ENCODE peak calls at places on chromosome 1, in five cellular contexts. One of them, this sample, is unnamed.

GRCh38 chr1:167821969-167822685 is 91.8 kb downstream of the ADCY10 start:
- DNase-seq in fibroblast of mammary gland: no peak
- DNase-seq in HFF-Myc: no peak
- DNase-seq in astrocyte of the spinal cord: no peak
- DNase-seq in sigmoid colon: no peak
- DNase-seq in this sample: no peak

GRCh38 chr1:179311149-179311700 is 17.6 kb downstream of the SOAT1 start:
- DNase-seq in fibroblast of mammary gland: no peak
- DNase-seq in HFF-Myc: no peak
- DNase-seq in astrocyte of the spinal cord: no peak
- DNase-seq in sigmoid colon: no peak
- DNase-seq in this sample: no peak

GRCh38 chr1:165871311-165872067 is 44.1 kb downstream of the UCK2 start:
- DNase-seq in fibroblast of mammary gland: peak; percentile 53
- DNase-seq in HFF-Myc: no peak
- DNase-seq in astrocyte of the spinal cord: peak; percentile 70
- DNase-seq in sigmoid colon: no peak
- DNase-seq in this sample: no peak

GRCh38 chr1:205267306-205267902 is 39.7 kb downstream of the TMCC2 start:
- DNase-seq in fibroblast of mammary gland: no peak
- DNase-seq in HFF-Myc: no peak
- DNase-seq in astrocyte of the spinal cord: no peak
- DNase-seq in sigmoid colon: no peak
- DNase-seq in this sample: no peak

GRCh38 chr1:4150262-4150661 is 250.2 kb upstream of the C1orf174 start:
- DNase-seq in fibroblast of mammary gland: no peak
- DNase-seq in HFF-Myc: no peak
- DNase-seq in astrocyte of the spinal cord: no peak
- DNase-seq in sigmoid colon: peak; percentile 38
- DNase-seq in this sample: no peak

GRCh38 chr1:200980452-200980772 is 43.1 kb downstream of the KIF21B start:
- DNase-seq in fibroblast of mammary gland: no peak
- DNase-seq in HFF-Myc: no peak
- DNase-seq in astrocyte of the spinal cord: no peak
- DNase-seq in sigmoid colon: no peak
- DNase-seq in this sample: no peak

GRCh38 chr1:167748901-167749300 is 27.1 kb downstream of the MPZL1 start:
- DNase-seq in fibroblast of mammary gland: no peak
- DNase-seq in HFF-Myc: no peak
- DNase-seq in astrocyte of the spinal cord: peak; percentile 46
- DNase-seq in sigmoid colon: no peak
- DNase-seq in this sample: no peak

GRCh38 chr1:197526736-197527371 is 248.4 kb downstream of the DENND1B start:
- DNase-seq in fibroblast of mammary gland: peak; percentile 47
- DNase-seq in HFF-Myc: no peak
- DNase-seq in astrocyte of the spinal cord: peak; percentile 39
- DNase-seq in sigmoid colon: no peak
- DNase-seq in this sample: peak; percentile 40

GRCh38 chr1:30409476-30410152 is 313.8 kb downstream of the MATN1 start:
- DNase-seq in fibroblast of mammary gland: no peak
- DNase-seq in HFF-Myc: no peak
- DNase-seq in astrocyte of the spinal cord: no peak
- DNase-seq in sigmoid colon: no peak
- DNase-seq in this sample: no peak

GRCh38 chr1:7379445-7379971 is 391.6 kb upstream of the VAMP3 start:
- DNase-seq in fibroblast of mammary gland: peak; percentile 59
- DNase-seq in HFF-Myc: peak; percentile 44
- DNase-seq in astrocyte of the spinal cord: peak; percentile 85
- DNase-seq in sigmoid colon: peak; percentile 88
- DNase-seq in this sample: peak; percentile 73

GRCh38 chr1:23756676-23757075 is 13.4 kb downstream of the ELOA start:
- DNase-seq in fibroblast of mammary gland: peak; percentile 74
- DNase-seq in HFF-Myc: no peak
- DNase-seq in astrocyte of the spinal cord: peak; percentile 35
- DNase-seq in sigmoid colon: no peak
- DNase-seq in this sample: peak; percentile 62

GRCh38 chr1:162388615-162389014 is 7.1 kb downstream of the C1orf226 start:
- DNase-seq in fibroblast of mammary gland: peak; percentile 35
- DNase-seq in HFF-Myc: no peak
- DNase-seq in astrocyte of the spinal cord: no peak
- DNase-seq in sigmoid colon: no peak
- DNase-seq in this sample: peak; percentile 48

GRCh38 chr1:231027136-231027925 is 12.7 kb downstream of the FAM89A start:
- DNase-seq in fibroblast of mammary gland: no peak
- DNase-seq in HFF-Myc: no peak
- DNase-seq in astrocyte of the spinal cord: no peak
- DNase-seq in sigmoid colon: no peak
- DNase-seq in this sample: no peak

GRCh38 chr1:24283326-24284155 is 35.6 kb upstream of the GRHL3 start:
- DNase-seq in fibroblast of mammary gland: peak; percentile 83
- DNase-seq in HFF-Myc: peak; percentile 73
- DNase-seq in astrocyte of the spinal cord: peak; percentile 85
- DNase-seq in sigmoid colon: no peak
- DNase-seq in this sample: peak; percentile 55

GRCh38 chr1:158506369-158506987 is 34.5 kb downstream of the OR10R2 start:
- DNase-seq in fibroblast of mammary gland: peak; percentile 10
- DNase-seq in HFF-Myc: no peak
- DNase-seq in astrocyte of the spinal cord: no peak
- DNase-seq in sigmoid colon: no peak
- DNase-seq in this sample: no peak

GRCh38 chr1:13828454-13829151 is 128.6 kb downstream of the PRDM2 start:
- DNase-seq in fibroblast of mammary gland: peak; percentile 33
- DNase-seq in HFF-Myc: no peak
- DNase-seq in astrocyte of the spinal cord: no peak
- DNase-seq in sigmoid colon: no peak
- DNase-seq in this sample: peak; percentile 47

GRCh38 chr1:156591432-156592157 is at the start of gene NAXE:
- DNase-seq in fibroblast of mammary gland: peak; percentile 29
- DNase-seq in HFF-Myc: no peak
- DNase-seq in astrocyte of the spinal cord: peak; percentile 43
- DNase-seq in sigmoid colon: peak; percentile 88
- DNase-seq in this sample: peak; percentile 52

GRCh38 chr1:98090351-98090750 is 169.5 kb upstream of the DPYD start:
- DNase-seq in fibroblast of mammary gland: peak; percentile 83
- DNase-seq in HFF-Myc: no peak
- DNase-seq in astrocyte of the spinal cord: peak; percentile 45
- DNase-seq in sigmoid colon: no peak
- DNase-seq in this sample: peak; percentile 78

GRCh38 chr1:164625004-164625617 is 66.1 kb downstream of the PBX1 start:
- DNase-seq in fibroblast of mammary gland: no peak
- DNase-seq in HFF-Myc: no peak
- DNase-seq in astrocyte of the spinal cord: no peak
- DNase-seq in sigmoid colon: no peak
- DNase-seq in this sample: peak; percentile 55

GRCh38 chr1:94552071-94552586 is 10.6 kb upstream of the F3 start:
- DNase-seq in fibroblast of mammary gland: no peak
- DNase-seq in HFF-Myc: no peak
- DNase-seq in astrocyte of the spinal cord: no peak
- DNase-seq in sigmoid colon: no peak
- DNase-seq in this sample: no peak

GRCh38 chr1:219340796-219341195 is 167.1 kb downstream of the LYPLAL1 start:
- DNase-seq in fibroblast of mammary gland: peak; percentile 8
- DNase-seq in HFF-Myc: no peak
- DNase-seq in astrocyte of the spinal cord: peak; percentile 34
- DNase-seq in sigmoid colon: no peak
- DNase-seq in this sample: peak; percentile 66

GRCh38 chr1:213418268-213419068 is 367.4 kb downstream of the RPS6KC1 start:
- DNase-seq in fibroblast of mammary gland: no peak
- DNase-seq in HFF-Myc: no peak
- DNase-seq in astrocyte of the spinal cord: no peak
- DNase-seq in sigmoid colon: no peak
- DNase-seq in this sample: no peak

GRCh38 chr1:154353460-154353904 is 28.2 kb downstream of the ATP8B2 start:
- DNase-seq in fibroblast of mammary gland: peak; percentile 77
- DNase-seq in HFF-Myc: peak; percentile 16
- DNase-seq in astrocyte of the spinal cord: peak; percentile 22
- DNase-seq in sigmoid colon: no peak
- DNase-seq in this sample: peak; percentile 55

GRCh38 chr1:29672416-29672815 is 436.1 kb downstream of the PTPRU start:
- DNase-seq in fibroblast of mammary gland: no peak
- DNase-seq in HFF-Myc: no peak
- DNase-seq in astrocyte of the spinal cord: no peak
- DNase-seq in sigmoid colon: no peak
- DNase-seq in this sample: no peak

GRCh38 chr1:174789399-174789798 is 210.3 kb upstream of the CACYBP start:
- DNase-seq in fibroblast of mammary gland: peak; percentile 89
- DNase-seq in HFF-Myc: peak; percentile 33
- DNase-seq in astrocyte of the spinal cord: peak; percentile 91
- DNase-seq in sigmoid colon: no peak
- DNase-seq in this sample: peak; percentile 36

GRCh38 chr1:38009841-38010180 is 2.7 kb upstream of the UTP11 start:
- DNase-seq in fibroblast of mammary gland: no peak
- DNase-seq in HFF-Myc: no peak
- DNase-seq in astrocyte of the spinal cord: no peak
- DNase-seq in sigmoid colon: no peak
- DNase-seq in this sample: no peak

GRCh38 chr1:38005195-38006007 is at the start of gene FHL3:
- DNase-seq in fibroblast of mammary gland: no peak
- DNase-seq in HFF-Myc: no peak
- DNase-seq in astrocyte of the spinal cord: peak; percentile 51
- DNase-seq in sigmoid colon: peak; percentile 86
- DNase-seq in this sample: peak; percentile 34

GRCh38 chr1:38013027-38013588 is 574 bp downstream of the UTP11 start:
- DNase-seq in fibroblast of mammary gland: peak; percentile 90
- DNase-seq in HFF-Myc: no peak
- DNase-seq in astrocyte of the spinal cord: peak; percentile 75
- DNase-seq in sigmoid colon: no peak
- DNase-seq in this sample: peak; percentile 79

GRCh38 chr1:38006008-38006828 is 904 bp upstream of the FHL3 start:
- DNase-seq in fibroblast of mammary gland: no peak
- DNase-seq in HFF-Myc: no peak
- DNase-seq in astrocyte of the spinal cord: no peak
- DNase-seq in sigmoid colon: no peak
- DNase-seq in this sample: no peak

DNA sequence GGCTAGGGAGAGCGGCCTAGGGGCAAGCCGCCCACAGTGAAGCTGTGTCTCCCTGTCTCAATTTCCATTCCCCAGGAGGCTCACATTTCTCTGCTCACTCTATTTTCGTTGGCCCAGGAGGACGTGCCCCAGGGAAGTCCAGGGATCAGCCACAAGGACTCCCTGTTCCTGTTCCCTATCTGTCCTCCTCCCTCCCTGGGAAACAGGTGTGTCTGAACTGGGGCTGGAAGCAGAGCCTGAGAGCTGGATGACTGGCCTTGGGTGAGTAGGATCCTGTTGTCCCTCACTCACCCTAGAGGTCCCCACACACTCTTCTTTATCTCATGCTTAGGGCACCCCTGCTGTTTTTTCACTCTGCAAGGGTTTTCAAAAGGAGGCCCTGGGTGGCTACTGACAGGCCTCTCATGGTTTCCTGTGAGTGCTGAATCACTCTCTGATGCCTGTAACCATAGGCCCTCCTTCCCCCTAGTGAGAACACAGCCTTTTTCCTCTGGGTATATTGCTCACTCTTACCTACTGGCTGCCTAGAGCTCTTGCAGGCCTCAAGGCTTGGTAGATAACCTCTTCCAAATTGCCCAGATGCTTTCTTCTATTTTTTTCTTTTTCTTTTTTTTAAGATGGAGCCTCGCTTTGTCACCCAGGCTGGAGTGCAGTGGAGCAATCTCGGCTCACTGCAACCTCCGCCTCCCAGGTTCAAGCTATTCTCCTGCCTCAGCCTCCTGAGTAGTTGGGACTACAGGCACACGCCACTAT is 3.3 kb upstream of the UTP11 start:
- DNase-seq in fibroblast of mammary gland: peak; percentile 85
- DNase-seq in HFF-Myc: no peak
- DNase-seq in astrocyte of the spinal cord: peak; percentile 89
- DNase-seq in sigmoid colon: peak; percentile 56
- DNase-seq in this sample: peak; percentile 79
- TF ChIP-seq CTCF in fibroblast of mammary gland: peak; percentile 2
- TF ChIP-seq CTCF in HFF-Myc: no peak
- TF ChIP-seq CTCF in astrocyte of the spinal cord: peak; percentile 16
- TF ChIP-seq CTCF in sigmoid colon: no peak
- TF ChIP-seq CTCF in this sample: no peak

GRCh38 chr1:109395602-109396512 is 1.9 kb downstream of the SORT1 start:
- DNase-seq in fibroblast of mammary gland: no peak
- DNase-seq in HFF-Myc: no peak
- DNase-seq in astrocyte of the spinal cord: peak; percentile 71
- DNase-seq in sigmoid colon: no peak
- DNase-seq in this sample: no peak
- H3K4me3 ChIP-seq in fibroblast of mammary gland: no peak overlapping the region
- H3K4me3 ChIP-seq in HFF-Myc: no peak overlapping the region
- H3K4me3 ChIP-seq in astrocyte of the spinal cord: peak overlapping the region; percentile 57
- H3K4me3 ChIP-seq in sigmoid colon: peak overlapping the region; percentile 63
- H3K4me3 ChIP-seq in this sample: peak overlapping the region; percentile 26

DNA sequence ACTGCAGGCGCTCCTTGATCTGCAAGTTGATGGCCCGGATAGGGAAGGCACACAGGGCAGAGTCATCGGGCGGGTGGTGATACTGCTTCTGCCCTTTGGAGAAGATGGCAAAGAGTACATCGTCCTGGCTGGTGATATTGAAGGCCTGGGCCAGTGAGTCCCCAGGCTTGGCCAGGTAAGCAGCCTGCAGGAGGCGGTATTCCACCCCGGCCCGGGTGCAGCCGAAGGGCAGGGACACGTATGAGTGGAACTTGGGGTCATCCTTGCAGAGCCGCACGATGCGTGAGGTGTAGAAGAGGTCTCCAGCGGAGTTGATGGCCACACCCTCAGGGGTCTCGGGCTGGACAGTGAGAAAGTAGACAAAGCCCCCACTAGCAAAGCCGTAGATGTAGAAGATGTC is 27.4 kb downstream of the PLXNA2 start:
- DNase-seq in fibroblast of mammary gland: no peak
- DNase-seq in HFF-Myc: no peak
- DNase-seq in astrocyte of the spinal cord: no peak
- DNase-seq in sigmoid colon: no peak
- DNase-seq in this sample: no peak
- TF ChIP-seq CTCF in fibroblast of mammary gland: no peak
- TF ChIP-seq CTCF in HFF-Myc: no peak
- TF ChIP-seq CTCF in astrocyte of the spinal cord: no peak
- TF ChIP-seq CTCF in sigmoid colon: no peak
- TF ChIP-seq CTCF in this sample: no peak

DNA sequence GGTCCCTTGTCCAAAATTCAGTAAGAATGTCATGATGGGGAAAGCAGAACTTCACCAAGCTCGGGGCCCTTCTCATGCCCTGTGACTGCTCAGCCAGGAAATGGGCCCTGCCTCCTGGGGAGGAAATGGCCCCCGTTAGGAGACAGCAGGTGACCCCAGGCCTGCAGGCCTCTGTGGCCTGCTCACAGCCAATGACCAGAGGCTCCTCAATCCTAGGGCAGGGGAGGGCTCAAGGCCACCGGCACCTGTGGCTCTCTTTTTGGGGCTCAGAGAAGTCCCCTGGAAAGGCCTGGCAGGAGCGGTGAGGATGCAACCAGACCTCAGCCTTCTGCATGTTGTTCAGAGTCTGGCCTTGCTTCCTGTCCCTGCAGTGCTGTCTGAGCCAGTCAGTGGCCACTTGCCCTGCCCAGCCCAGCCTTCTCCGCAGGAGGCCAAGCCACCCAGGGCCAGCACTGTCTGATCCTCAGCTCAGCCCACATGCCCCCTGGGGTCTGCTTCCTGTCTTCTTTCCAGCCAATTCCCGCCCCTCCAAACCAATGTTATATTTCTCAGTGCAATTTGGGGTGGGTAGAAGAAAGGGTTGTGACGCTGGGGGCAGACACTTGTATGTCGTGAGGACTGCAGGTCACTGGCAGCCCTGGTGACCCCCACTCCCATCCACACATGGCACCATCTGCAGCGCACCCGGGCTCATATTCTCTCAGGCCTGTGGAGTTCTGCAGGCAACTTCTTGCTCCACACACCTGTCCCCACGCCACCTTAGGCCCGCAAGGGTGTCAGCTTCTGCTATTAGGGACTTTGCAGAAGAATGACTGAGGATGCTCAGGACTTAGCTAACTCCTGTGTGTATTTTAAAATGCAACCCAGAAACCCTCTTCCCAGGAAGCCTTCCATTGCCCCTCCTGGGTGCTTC is 83.6 kb downstream of the ITPKB start:
- DNase-seq in fibroblast of mammary gland: no peak
- DNase-seq in HFF-Myc: no peak
- DNase-seq in astrocyte of the spinal cord: no peak
- DNase-seq in sigmoid colon: no peak
- DNase-seq in this sample: no peak
- H3K4me3 ChIP-seq in fibroblast of mammary gland: no peak overlapping the region
- H3K4me3 ChIP-seq in HFF-Myc: no peak overlapping the region
- H3K4me3 ChIP-seq in astrocyte of the spinal cord: no peak overlapping the region
- H3K4me3 ChIP-seq in sigmoid colon: no peak overlapping the region
- H3K4me3 ChIP-seq in this sample: no peak overlapping the region